ENCODE peak calls at places on chromosomes 13 and 19, in six cellular contexts. Q is fibroblast of lung, U is uterus, R is aorta, O is sigmoid colon, C is AG04450. W is an unnamed sample.

GRCh38 chr19:48342841-48343540 is 17.6 kb downstream of the EMP3 start:
- DNase-seq in Q (peak; percentile 35), U (no peak), R (no peak), O (no peak), C (no peak), W (no peak)

GRCh38 chr19:1453525-1454371 is 3.8 kb downstream of the APC2 start:
- DNase-seq in Q (peak; percentile 24), U (peak; percentile 16), R (no peak), O (no peak), C (no peak), W (peak; percentile 95)

GRCh38 chr19:8806661-8807060 is 25.4 kb downstream of the ZNF558 start:
- DNase-seq in Q (no peak), U (no peak), R (no peak), O (no peak), C (no peak), W (no peak)

GRCh38 chr13:111853766-111854165 is 213.2 kb upstream of the SOX1 start:
- DNase-seq in Q (no peak), U (no peak), R (no peak), O (no peak), C (no peak), W (no peak)

GRCh38 chr13:50589139-50589538 is 254.4 kb downstream of the DLEU7 start:
- DNase-seq in Q (peak; percentile 99), U (no peak), R (no peak), O (no peak), C (peak; percentile 65), W (no peak)

GRCh38 chr19:13143135-13143534 is 7.0 kb downstream of the STX10 start:
- DNase-seq in Q (peak; percentile 93), U (no peak), R (no peak), O (no peak), C (no peak), W (no peak)

GRCh38 chr13:98761126-98761978 is 8.9 kb upstream of the SLC15A1 start:
- DNase-seq in Q (peak; percentile 39), U (no peak), R (no peak), O (no peak), C (peak; percentile 48), W (no peak)

GRCh38 chr19:39506944-39507714 is 7.8 kb upstream of the SELENOV start:
- DNase-seq in Q (peak; percentile 69), U (no peak), R (no peak), O (no peak), C (no peak), W (no peak)

GRCh38 chr13:114002771-114003321 is 29.0 kb upstream of the C13orf46 start:
- DNase-seq in Q (no peak), U (no peak), R (peak; percentile 62), O (peak; percentile 57), C (no peak), W (no peak)

GRCh38 chr19:27776020-27776419 is 1436.9 kb downstream of the UQCRFS1 start:
- DNase-seq in Q (peak; percentile 15), U (no peak), R (no peak), O (no peak), C (no peak), W (no peak)

GRCh38 chr13:40812724-40813445 is 23.5 kb downstream of the SLC25A15 start:
- DNase-seq in Q (peak; percentile 44), U (no peak), R (no peak), O (no peak), C (peak; percentile 16), W (no peak)

GRCh38 chr13:25117312-25117711 is 21.4 kb downstream of the PABPC3 start:
- DNase-seq in Q (no peak), U (no peak), R (no peak), O (no peak), C (no peak), W (no peak)

GRCh38 chr19:29497686-29498436 is 27.9 kb upstream of the VSTM2B start:
- DNase-seq in Q (no peak), U (no peak), R (peak; percentile 44), O (peak; percentile 42), C (no peak), W (peak; percentile 23)

GRCh38 chr13:49836516-49836915 is 44.0 kb upstream of the KPNA3 start:
- DNase-seq in Q (no peak), U (no peak), R (no peak), O (no peak), C (no peak), W (no peak)

GRCh38 chr19:28706693-28707092 is 506.3 kb downstream of the UQCRFS1 start:
- DNase-seq in Q (no peak), U (no peak), R (no peak), O (no peak), C (no peak), W (no peak)

GRCh38 chr13:73924607-73925006 is 209.6 kb downstream of the KLF12 start:
- DNase-seq in Q (no peak), U (no peak), R (no peak), O (no peak), C (no peak), W (no peak)

GRCh38 chr13:107365466-107366215 is 797.7 kb upstream of the ARGLU1 start:
- DNase-seq in Q (peak; percentile 74), U (no peak), R (no peak), O (no peak), C (peak; percentile 26), W (no peak)

GRCh38 chr13:42272115-42272756 is at the start of gene AKAP11:
- DNase-seq in Q (peak; percentile 66), U (peak; percentile 28), R (peak; percentile 86), O (peak; percentile 76), C (no peak), W (peak; percentile 26)

GRCh38 chr13:98524391-98524790 is 52.5 kb downstream of the STK24 start:
- DNase-seq in Q (no peak), U (no peak), R (no peak), O (no peak), C (no peak), W (no peak)

GRCh38 chr13:50365683-50366391 is 350.6 kb downstream of the KCNRG start:
- DNase-seq in Q (peak; percentile 13), U (no peak), R (no peak), O (no peak), C (no peak), W (no peak)

GRCh38 chr19:55115446-55116065 is 1.9 kb downstream of the PPP1R12C start:
- DNase-seq in Q (peak; percentile 49), U (peak; percentile 50), R (peak; percentile 67), O (no peak), C (no peak), W (no peak)

GRCh38 chr19:48867119-48867921 is 1.1 kb downstream of the PLEKHA4 start:
- DNase-seq in Q (no peak), U (no peak), R (no peak), O (no peak), C (no peak), W (no peak)

GRCh38 chr19:57888107-57888493 is 737 bp downstream of the ZNF814 start:
- DNase-seq in Q (no peak), U (no peak), R (no peak), O (no peak), C (no peak), W (no peak)

GRCh38 chr19:57887195-57887941 is 1.5 kb downstream of the ZNF814 start:
- DNase-seq in Q (peak; percentile 55), U (no peak), R (no peak), O (no peak), C (no peak), W (no peak)

GRCh38 chr19:57886046-57886445 is 2.8 kb downstream of the ZNF814 start:
- DNase-seq in Q (no peak), U (no peak), R (no peak), O (no peak), C (no peak), W (no peak)

GRCh38 chr19:57888494-57889231 is at the start of gene ZNF814:
- DNase-seq in Q (peak; percentile 75), U (peak; percentile 61), R (peak; percentile 88), O (peak; percentile 87), C (peak; percentile 47), W (peak; percentile 90)
- H3K4me3 ChIP-seq in Q (peak within 1 kb of the TSS; percentile 83), U (peak within 1 kb of the TSS; percentile 42), R (no peak within 1 kb of the TSS), O (peak within 1 kb of the TSS; percentile 67), C (peak within 1 kb of the TSS; percentile 95), W (peak within 1 kb of the TSS; percentile 77)

DNA sequence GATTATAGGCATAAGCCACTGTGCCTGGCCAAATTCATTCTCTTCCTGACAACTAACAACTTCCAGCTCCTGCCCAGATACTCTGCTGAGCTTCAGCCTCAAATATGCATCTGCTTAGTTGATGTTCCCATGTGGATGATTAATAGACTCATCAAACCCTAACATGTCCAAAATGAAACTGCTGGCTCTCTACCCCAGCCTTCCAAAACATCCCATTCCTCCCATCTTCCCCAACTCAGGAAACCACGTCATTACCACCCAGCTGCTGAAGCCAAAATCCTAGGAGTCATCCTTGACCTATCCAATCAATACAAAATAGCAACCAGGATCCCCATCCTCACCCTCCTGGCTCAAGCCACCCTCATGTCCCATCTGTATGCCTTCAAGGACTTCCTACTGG is 20.9 kb downstream of the POU2F2 start:
- DNase-seq in Q (peak; percentile 80), U (no peak), R (no peak), O (no peak), C (no peak), W (no peak)
- H3K27ac ChIP-seq in Q (peak overlapping the region; percentile 82), U (no peak overlapping the region), R (no peak overlapping the region), O (no peak overlapping the region), C (peak overlapping the region; percentile 94), W (no peak overlapping the region)

GRCh38 chr19:46515879-46516350 is 20.2 kb upstream of the PNMA8B start:
- DNase-seq in Q (peak; percentile 36), U (no peak), R (no peak), O (no peak), C (no peak), W (no peak)

GRCh38 chr19:46515290-46515609 is 19.6 kb upstream of the PNMA8B start:
- DNase-seq in Q (no peak), U (no peak), R (no peak), O (no peak), C (no peak), W (no peak)

GRCh38 chr19:46511237-46511636 is 15.6 kb upstream of the PNMA8B start:
- DNase-seq in Q (no peak), U (no peak), R (no peak), O (no peak), C (no peak), W (no peak)

GRCh38 chr19:46514589-46515289 is 19.1 kb upstream of the PNMA8B start:
- DNase-seq in Q (no peak), U (no peak), R (no peak), O (no peak), C (no peak), W (no peak)

DNA sequence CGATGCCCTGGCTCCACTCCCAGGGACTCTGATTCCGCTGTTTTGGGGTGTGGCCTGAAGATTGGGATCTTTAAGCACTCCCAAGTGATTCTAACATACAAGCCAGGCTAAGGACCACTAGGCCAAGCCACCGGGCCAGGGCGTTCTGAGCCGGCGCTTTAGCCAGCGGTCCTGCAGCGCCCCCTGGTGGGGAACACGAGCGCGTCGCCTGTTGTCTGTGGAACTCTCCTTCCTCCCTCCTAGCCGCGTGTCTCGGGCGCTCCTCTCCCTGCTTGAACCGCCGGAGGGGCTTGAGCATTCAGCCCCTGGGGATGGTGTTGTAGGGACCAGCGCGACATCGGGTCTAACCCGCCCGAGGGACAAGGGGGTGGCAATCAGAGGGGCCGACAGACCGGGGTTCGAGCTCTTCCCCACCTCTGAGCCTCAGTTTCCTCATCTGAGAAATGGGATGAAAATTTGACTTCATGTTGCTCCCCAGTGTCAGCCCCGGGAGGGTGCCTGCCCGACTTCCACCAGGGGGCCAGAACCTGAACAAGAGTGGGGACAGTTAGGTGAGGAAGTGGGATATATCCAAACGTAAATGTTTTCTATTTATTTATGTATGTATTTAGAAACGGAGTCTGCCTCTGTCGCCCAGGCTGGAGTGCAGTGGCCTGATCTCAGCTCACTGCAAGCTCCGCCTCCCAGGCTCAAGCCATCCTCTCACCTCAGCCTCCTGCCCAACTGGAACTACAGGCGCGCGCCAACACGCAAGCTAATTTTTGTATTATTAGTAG is 18.0 kb upstream of the PNMA8B start:
- DNase-seq in Q (peak; percentile 52), U (peak; percentile 73), R (peak; percentile 98), O (peak; percentile 88), C (no peak), W (peak; percentile 78)
- H3K4me3 ChIP-seq in Q (no peak overlapping the region), U (no peak overlapping the region), R (no peak overlapping the region), O (no peak overlapping the region), C (no peak overlapping the region), W (no peak overlapping the region)

GRCh38 chr19:17997969-17998826 is 9.8 kb upstream of the ARRDC2 start:
- DNase-seq in Q (no peak), U (no peak), R (no peak), O (no peak), C (no peak), W (no peak)
- H3K27ac ChIP-seq in Q (no peak overlapping the region), U (no peak overlapping the region), R (no peak overlapping the region), O (no peak overlapping the region), C (no peak overlapping the region), W (no peak overlapping the region)